ENCODE peak calls at places on chromosomes 7 and 10, in eight cellular contexts. Q, R, I, G, B, T, H and Y are unnamed samples.

GRCh38 chr10:92594194-92594593 is 1.3 kb downstream of the KIF11 start:
- DNase-seq in Q (no peak), R (no peak), I (no peak), G (no peak), B (no peak), T (no peak), H (no peak), Y (no peak)

GRCh38 chr7:79282882-79283602 is 170.4 kb downstream of the MAGI2 start:
- DNase-seq in Q (peak), R (no peak), I (peak), G (no peak), B (peak), T (no peak), H (no peak), Y (peak)

GRCh38 chr10:70906953-70907618 is 18.7 kb upstream of the PCBD1 start:
- DNase-seq in Q (no peak), R (peak), I (no peak), G (no peak), B (no peak), T (no peak), H (no peak), Y (no peak)

GRCh38 chr10:72642318-72642717 is 16.4 kb upstream of the MICU1 start:
- DNase-seq in Q (no peak), R (no peak), I (no peak), G (no peak), B (no peak), T (no peak), H (no peak), Y (no peak)

GRCh38 chr10:67506757-67507091 is 189.3 kb downstream of the CTNNA3 start:
- DNase-seq in Q (no peak), R (no peak), I (no peak), G (no peak), B (no peak), T (no peak), H (no peak), Y (no peak)

GRCh38 chr7:87886875-87887274 is 10.6 kb downstream of the DBF4 start:
- DNase-seq in Q (no peak), R (no peak), I (peak), G (no peak), B (peak), T (no peak), H (no peak), Y (peak)

GRCh38 chr10:51170518-51171245 is 96.4 kb downstream of the PRKG1 start:
- DNase-seq in Q (no peak), R (no peak), I (peak), G (no peak), B (peak), T (no peak), H (no peak), Y (peak)

GRCh38 chr10:102799691-102800435 is 37.4 kb downstream of the CYP17A1 start:
- DNase-seq in Q (no peak), R (no peak), I (no peak), G (peak), B (no peak), T (no peak), H (no peak), Y (no peak)

GRCh38 chr7:36003343-36003742 is 149.7 kb upstream of the EEPD1 start:
- DNase-seq in Q (no peak), R (no peak), I (no peak), G (no peak), B (no peak), T (no peak), H (no peak), Y (no peak)

GRCh38 chr7:116863168-116863670 is 832 bp downstream of the CAPZA2 start:
- DNase-seq in Q (peak), R (peak), I (peak), G (no peak), B (peak), T (no peak), H (no peak), Y (no peak)

GRCh38 chr7:139887895-139888518 is 58.9 kb downstream of the TBXAS1 start:
- DNase-seq in Q (no peak), R (no peak), I (no peak), G (no peak), B (no peak), T (no peak), H (no peak), Y (no peak)

GRCh38 chr7:121103579-121103978 is 115.1 kb downstream of the CPED1 start:
- DNase-seq in Q (no peak), R (no peak), I (no peak), G (no peak), B (no peak), T (no peak), H (no peak), Y (no peak)

GRCh38 chr10:95266674-95267095 is 24.1 kb downstream of the PDLIM1 start:
- DNase-seq in Q (peak), R (no peak), I (peak), G (no peak), B (peak), T (no peak), H (no peak), Y (peak)

GRCh38 chr7:42924223-42924877 is 7.6 kb downstream of the PSMA2 start:
- DNase-seq in Q (no peak), R (no peak), I (no peak), G (no peak), B (no peak), T (no peak), H (no peak), Y (no peak)

GRCh38 chr7:156751319-156751718 is 110.7 kb downstream of the RNF32 start:
- DNase-seq in Q (peak), R (no peak), I (peak), G (no peak), B (peak), T (no peak), H (no peak), Y (peak)

GRCh38 chr7:133436014-133436428 is 183.1 kb downstream of the EXOC4 start:
- DNase-seq in Q (peak), R (no peak), I (peak), G (no peak), B (peak), T (no peak), H (no peak), Y (peak)

GRCh38 chr7:82247814-82248433 is 195.7 kb downstream of the CACNA2D1 start:
- DNase-seq in Q (no peak), R (no peak), I (peak), G (no peak), B (peak), T (no peak), H (no peak), Y (peak)

GRCh38 chr7:18430810-18431209 is 64.7 kb upstream of the HDAC9 start:
- DNase-seq in Q (no peak), R (no peak), I (no peak), G (no peak), B (no peak), T (no peak), H (no peak), Y (no peak)

GRCh38 chr7:111439977-111440376 is 122.3 kb downstream of the IMMP2L start:
- DNase-seq in Q (no peak), R (no peak), I (peak), G (no peak), B (peak), T (no peak), H (no peak), Y (peak)

GRCh38 chr7:119545118-119545517 is 727.9 kb upstream of the KCND2 start:
- DNase-seq in Q (peak), R (no peak), I (peak), G (no peak), B (peak), T (no peak), H (no peak), Y (no peak)

GRCh38 chr7:40673285-40673684 is 538.5 kb downstream of the SUGCT start:
- DNase-seq in Q (peak), R (no peak), I (peak), G (no peak), B (peak), T (no peak), H (no peak), Y (peak)

GRCh38 chr7:130268463-130269317 is 2.0 kb downstream of the CPA2 start:
- DNase-seq in Q (no peak), R (no peak), I (no peak), G (no peak), B (no peak), T (no peak), H (no peak), Y (no peak)

GRCh38 chr7:75971309-75971960 is 23.0 kb downstream of the TMEM120A start:
- DNase-seq in Q (no peak), R (no peak), I (no peak), G (no peak), B (no peak), T (no peak), H (no peak), Y (no peak)

GRCh38 chr7:132095111-132095765 is 481.0 kb downstream of the PLXNA4 start:
- DNase-seq in Q (no peak), R (no peak), I (no peak), G (no peak), B (no peak), T (no peak), H (no peak), Y (no peak)

GRCh38 chr7:2059964-2060700 is 172.6 kb downstream of the MAD1L1 start:
- DNase-seq in Q (no peak), R (no peak), I (no peak), G (no peak), B (no peak), T (no peak), H (no peak), Y (no peak)

GRCh38 chr7:86470763-86471162 is 172.9 kb upstream of the GRM3 start:
- DNase-seq in Q (no peak), R (no peak), I (no peak), G (no peak), B (no peak), T (no peak), H (no peak), Y (no peak)

GRCh38 chr10:3911241-3911640 is 126.2 kb upstream of the KLF6 start:
- DNase-seq in Q (no peak), R (no peak), I (no peak), G (no peak), B (no peak), T (no peak), H (no peak), Y (no peak)

GRCh38 chr10:110488124-110488681 is 9.5 kb upstream of the DUSP5 start:
- DNase-seq in Q (peak), R (no peak), I (peak), G (no peak), B (peak), T (no peak), H (no peak), Y (peak)

GRCh38 chr7:369476-369980 is 79.6 kb downstream of the FOXL3 start:
- DNase-seq in Q (no peak), R (peak), I (no peak), G (peak), B (no peak), T (no peak), H (no peak), Y (no peak)

GRCh38 chr10:72563327-72563932 is 62.4 kb downstream of the MICU1 start:
- DNase-seq in Q (no peak), R (no peak), I (no peak), G (no peak), B (no peak), T (peak), H (no peak), Y (no peak)

GRCh38 chr7:29138588-29138987 is 7.7 kb downstream of the CPVL start:
- DNase-seq in Q (no peak), R (no peak), I (no peak), G (no peak), B (no peak), T (no peak), H (no peak), Y (no peak)

GRCh38 chr10:91643700-91644099 is 10.8 kb upstream of the PPP1R3C start:
- DNase-seq in Q (no peak), R (no peak), I (no peak), G (no peak), B (no peak), T (no peak), H (no peak), Y (no peak)

GRCh38 chr10:27783660-27784059 is 38.0 kb upstream of the MKX start:
- DNase-seq in Q (peak), R (no peak), I (peak), G (no peak), B (peak), T (no peak), H (no peak), Y (peak)

GRCh38 chr7:50826371-50827172 is 43.9 kb upstream of the GRB10 start:
- DNase-seq in Q (peak), R (no peak), I (peak), G (no peak), B (peak), T (no peak), H (no peak), Y (peak)

GRCh38 chr10:133440633-133441285 is 13.0 kb upstream of the SCART1 start:
- DNase-seq in Q (no peak), R (no peak), I (no peak), G (no peak), B (no peak), T (no peak), H (no peak), Y (no peak)

GRCh38 chr10:131947631-131948347 is 33.9 kb downstream of the BNIP3 start:
- DNase-seq in Q (peak), R (no peak), I (peak), G (no peak), B (peak), T (no peak), H (no peak), Y (peak)

DNA sequence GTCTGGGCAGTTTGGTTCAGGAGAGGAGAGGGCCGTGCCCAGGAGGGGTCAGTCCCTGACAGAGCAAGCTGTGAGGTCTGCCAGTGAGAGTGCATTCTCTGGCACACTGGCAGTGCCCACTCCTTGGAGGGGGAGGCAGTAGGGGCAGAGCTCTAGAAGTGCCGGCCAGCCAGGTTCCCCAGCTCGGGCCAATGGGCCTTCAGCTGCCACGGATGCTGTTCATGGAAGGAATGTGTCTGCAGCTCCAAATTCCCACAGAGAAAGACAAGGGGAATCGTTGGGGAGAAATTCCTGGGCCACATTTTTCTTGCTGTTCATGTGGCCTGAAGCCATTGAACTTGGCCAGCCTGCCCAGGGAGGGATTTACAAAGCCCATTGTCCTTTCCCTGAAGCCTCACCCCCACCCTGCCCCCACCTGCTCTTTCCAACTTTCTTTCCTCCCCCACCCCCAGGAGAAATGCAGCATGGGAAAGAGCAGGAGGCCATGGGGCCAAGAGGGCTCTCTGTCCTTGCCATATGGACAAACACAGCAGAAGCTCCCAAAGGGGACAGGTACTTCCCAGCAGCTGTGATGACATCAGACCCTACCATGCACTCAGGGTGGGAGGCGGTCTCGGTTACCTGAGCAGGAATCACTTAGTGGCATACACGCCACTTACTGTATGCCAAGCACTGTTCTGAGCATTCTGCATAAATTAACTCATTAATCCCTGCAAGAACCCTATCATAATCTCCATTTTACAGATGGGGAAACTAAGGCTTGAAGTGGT is 70.7 kb downstream of the ARHGAP22 start:
- DNase-seq in Q (no peak), R (no peak), I (no peak), G (no peak), B (no peak), T (no peak), H (no peak), Y (peak)
- TF ChIP-seq CTCF in Q (no peak), R (no peak), I (no peak), G (no peak), B (no peak), T (no peak), H (no peak), Y (no peak)

GRCh38 chr10:114881916-114882315 is 56.1 kb upstream of the TRUB1 start:
- DNase-seq in Q (peak), R (no peak), I (no peak), G (no peak), B (no peak), T (no peak), H (no peak), Y (no peak)

GRCh38 chr10:114881462-114881861 is 56.5 kb upstream of the TRUB1 start:
- DNase-seq in Q (no peak), R (no peak), I (no peak), G (no peak), B (no peak), T (no peak), H (no peak), Y (no peak)

GRCh38 chr10:114879093-114879492 is 57.5 kb downstream of the FHIP2A start:
- DNase-seq in Q (no peak), R (no peak), I (peak), G (no peak), B (no peak), T (no peak), H (no peak), Y (no peak)

GRCh38 chr10:114877301-114877644 is 55.7 kb downstream of the FHIP2A start:
- DNase-seq in Q (no peak), R (no peak), I (no peak), G (no peak), B (no peak), T (no peak), H (no peak), Y (no peak)

GRCh38 chr10:114879541-114880158 is 58.1 kb downstream of the FHIP2A start:
- DNase-seq in Q (no peak), R (no peak), I (peak), G (no peak), B (peak), T (no peak), H (no peak), Y (peak)
- TF ChIP-seq CTCF in Q (peak), R (peak), I (peak), G (peak), B (peak), T (peak), H (peak), Y (peak)

DNA sequence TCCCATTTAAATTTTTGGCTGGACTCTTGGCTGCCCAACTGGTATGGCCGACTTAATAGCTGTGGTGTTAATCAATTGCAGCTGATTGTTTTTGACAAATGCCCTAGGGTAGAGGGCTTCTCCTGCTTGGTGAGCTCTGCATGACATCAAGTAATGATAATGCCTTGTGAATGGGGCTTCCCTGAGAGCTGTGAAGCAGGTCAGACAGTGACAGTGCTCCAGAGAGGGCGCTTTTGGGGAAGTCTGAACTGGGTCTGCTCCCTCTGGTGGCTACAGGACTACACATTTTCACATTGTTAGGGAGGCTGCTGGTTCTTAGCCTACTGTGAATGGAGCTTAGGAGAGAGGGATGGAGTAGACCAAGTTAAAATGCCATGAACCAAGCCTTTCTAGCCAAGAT is 98.8 kb downstream of the SDK1 start:
- DNase-seq in Q (peak), R (no peak), I (peak), G (no peak), B (peak), T (no peak), H (no peak), Y (no peak)
- TF ChIP-seq CTCF in Q (peak), R (no peak), I (peak), G (no peak), B (no peak), T (peak), H (no peak), Y (no peak)

GRCh38 chr7:32147909-32148308 is 77.7 kb upstream of the PDE1C start:
- DNase-seq in Q (peak), R (no peak), I (no peak), G (no peak), B (peak), T (no peak), H (no peak), Y (no peak)

GRCh38 chr7:32152576-32152975 is 82.4 kb upstream of the PDE1C start:
- DNase-seq in Q (no peak), R (no peak), I (no peak), G (no peak), B (no peak), T (no peak), H (no peak), Y (no peak)

GRCh38 chr7:32153006-32153405 is 82.8 kb upstream of the PDE1C start:
- DNase-seq in Q (no peak), R (no peak), I (no peak), G (no peak), B (no peak), T (no peak), H (no peak), Y (no peak)

GRCh38 chr7:32150589-32150988 is 80.4 kb upstream of the PDE1C start:
- DNase-seq in Q (no peak), R (no peak), I (no peak), G (no peak), B (no peak), T (no peak), H (no peak), Y (no peak)

DNA sequence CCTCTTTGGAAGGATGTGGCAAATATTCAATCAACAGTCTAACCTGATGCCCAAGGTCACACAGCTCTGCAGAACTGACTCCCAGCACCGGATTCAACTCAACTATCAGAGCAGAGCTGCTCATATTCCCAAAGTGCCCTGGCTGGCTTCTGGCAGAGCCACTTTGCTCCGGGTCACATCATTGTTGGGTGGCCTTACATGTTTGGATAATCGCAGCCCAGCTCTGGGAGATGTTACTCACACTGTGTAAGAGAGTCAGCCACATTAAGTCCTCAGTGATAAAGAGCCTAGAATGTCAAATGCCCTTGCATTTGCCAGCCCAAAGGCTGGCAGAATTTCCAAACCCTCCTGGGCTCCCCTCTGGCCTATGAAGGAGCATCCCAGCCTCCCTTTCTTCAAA is 79.8 kb upstream of the PDE1C start:
- DNase-seq in Q (no peak), R (no peak), I (no peak), G (no peak), B (no peak), T (no peak), H (no peak), Y (no peak)
- TF ChIP-seq CTCF in Q (no peak), R (no peak), I (no peak), G (no peak), B (no peak), T (no peak), H (no peak), Y (no peak)

DNA sequence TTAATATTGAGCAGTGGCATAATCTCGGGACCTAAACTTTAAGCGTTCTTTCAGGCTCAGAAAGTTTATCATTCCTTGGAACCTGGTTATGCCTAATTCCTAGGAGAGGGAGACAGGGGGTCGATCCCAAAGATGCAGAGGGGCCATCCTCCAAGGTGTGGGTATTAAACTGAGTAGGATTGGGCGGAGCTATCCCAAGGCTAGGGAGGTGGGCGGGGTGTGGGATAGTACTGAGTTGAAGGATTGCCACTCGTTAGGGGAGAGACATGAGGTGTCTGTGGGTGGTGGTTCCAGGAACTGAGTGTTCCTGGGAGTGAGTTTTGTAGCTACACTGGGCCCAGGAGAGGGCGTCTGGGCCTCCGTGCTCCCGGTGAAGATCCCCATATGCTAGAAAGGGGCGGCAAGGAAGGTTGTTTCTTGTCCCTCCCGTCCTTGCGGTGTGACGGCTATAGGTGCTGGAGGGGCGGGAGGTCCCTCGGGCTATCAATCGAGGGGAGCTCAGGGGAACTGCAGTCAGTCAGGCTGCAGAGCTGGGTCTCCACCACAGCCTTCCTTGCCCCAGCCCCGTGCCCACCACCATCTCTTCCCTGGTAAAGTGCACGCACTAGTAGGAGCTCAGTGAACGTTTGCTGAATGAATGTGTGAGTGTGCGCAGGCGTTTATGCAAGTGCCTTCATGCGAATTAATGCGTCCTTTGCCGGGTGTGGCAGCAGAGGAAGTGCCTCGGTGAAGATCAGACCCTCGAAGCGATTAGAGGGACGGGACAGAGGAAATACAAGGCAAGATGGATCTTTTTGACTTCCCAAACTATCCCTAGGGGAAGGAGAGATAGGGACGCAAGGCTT is 3.0 kb upstream of the HMX2 start:
- DNase-seq in Q (no peak), R (no peak), I (no peak), G (no peak), B (no peak), T (no peak), H (no peak), Y (no peak)
- TF ChIP-seq CTCF in Q (peak), R (no peak), I (peak), G (no peak), B (no peak), T (peak), H (no peak), Y (no peak)